ENCODE peak calls at places on chromosomes 16 and 17, in six cellular contexts. J, T, R, S, V and A are unnamed samples.

GRCh38 chr17:9291912-9292562 is 270.7 kb downstream of the NTN1 start:
- DNase-seq in J (peak; percentile 21), R (no peak), T (peak; percentile 22), V (no peak), S (no peak), A (peak; percentile 77)

GRCh38 chr17:50165867-50166517 is at the start of gene SGCA:
- DNase-seq in S (no peak), V (no peak), T (no peak), R (no peak), J (no peak), A (no peak)

GRCh38 chr17:8470447-8471047 is 34.9 kb downstream of the NDEL1 start:
- DNase-seq in R (no peak), V (peak; percentile 89), J (no peak), S (no peak), T (no peak), A (peak; percentile 70)

GRCh38 chr16:75323928-75324327 is 72.5 kb upstream of the BCAR1 start:
- DNase-seq in J (no peak), T (no peak), V (no peak), S (no peak), R (peak; percentile 52), A (no peak)

GRCh38 chr17:18016426-18016825 is 22.5 kb downstream of the ATPAF2 start:
- DNase-seq in S (no peak), V (no peak), T (no peak), R (no peak), J (no peak), A (no peak)

GRCh38 chr17:43713494-43714162 is 45.0 kb downstream of the SOST start:
- DNase-seq in R (peak; percentile 47), T (no peak), J (peak; percentile 28), S (no peak), V (peak; percentile 26), A (no peak)

GRCh38 chr17:36198831-36199465 is 2.4 kb upstream of the CCL3L1 start:
- DNase-seq in V (no peak), J (no peak), R (no peak), S (no peak), T (no peak), A (no peak)

GRCh38 chr17:46159686-46160085 is 33.5 kb downstream of the KANSL1 start:
- DNase-seq in J (no peak), R (peak; percentile 67), V (no peak), T (peak; percentile 31), S (no peak), A (no peak)

GRCh38 chr17:20207295-20207985 is 198.3 kb downstream of the SPECC1 start:
- DNase-seq in R (no peak), V (no peak), S (no peak), J (no peak), T (peak; percentile 88), A (no peak)

GRCh38 chr16:48531011-48531962 is 78.7 kb downstream of the N4BP1 start:
- DNase-seq in T (no peak), J (no peak), S (no peak), V (no peak), R (no peak), A (peak; percentile 59)

GRCh38 chr17:10668771-10669170 is 11.7 kb upstream of the MYH3 start:
- DNase-seq in V (no peak), R (peak; percentile 83), S (no peak), T (peak; percentile 4), J (no peak), A (no peak)